ENCODE peak calls at places on chromosomes 4 and X, in five cellular contexts. One of them, this sample, is unnamed.

GRCh38 chrX:14591976-14592375 is 62.6 kb downstream of the GLRA2 start:
- DNase-seq in activated CD4-positive, alpha-beta T cell treated with anti-CD3 and anti-CD28 coated beads, Interleukin-2, amount 50 U/mL, for 4 hours: no peak
- DNase-seq in endothelial cell of umbilical vein: no peak
- DNase-seq in left ventricle myocardium inferior: no peak
- DNase-seq in kidney epithelial cell: no peak
- DNase-seq in this sample: no peak

GRCh38 chrX:47704736-47705135 is 45.8 kb upstream of the UXT start:
- DNase-seq in activated CD4-positive, alpha-beta T cell treated with anti-CD3 and anti-CD28 coated beads, Interleukin-2, amount 50 U/mL, for 4 hours: no peak
- DNase-seq in kidney epithelial cell: no peak
- DNase-seq in endothelial cell of umbilical vein: no peak
- DNase-seq in left ventricle myocardium inferior: no peak
- DNase-seq in this sample: no peak

GRCh38 chr4:110621839-110622751 is 782 bp downstream of the PITX2 start:
- DNase-seq in activated CD4-positive, alpha-beta T cell treated with anti-CD3 and anti-CD28 coated beads, Interleukin-2, amount 50 U/mL, for 4 hours: no peak
- DNase-seq in left ventricle myocardium inferior: no peak
- DNase-seq in kidney epithelial cell: no peak
- DNase-seq in endothelial cell of umbilical vein: no peak
- DNase-seq in this sample: no peak

GRCh38 chrX:1584237-1585011 is 7.0 kb upstream of the AKAP17A start:
- DNase-seq in kidney epithelial cell: no peak
- DNase-seq in activated CD4-positive, alpha-beta T cell treated with anti-CD3 and anti-CD28 coated beads, Interleukin-2, amount 50 U/mL, for 4 hours: no peak
- DNase-seq in endothelial cell of umbilical vein: no peak
- DNase-seq in left ventricle myocardium inferior: no peak
- DNase-seq in this sample: no peak

GRCh38 chr4:66930216-66930615 is 615.1 kb downstream of the CENPC start:
- DNase-seq in activated CD4-positive, alpha-beta T cell treated with anti-CD3 and anti-CD28 coated beads, Interleukin-2, amount 50 U/mL, for 4 hours: no peak
- DNase-seq in left ventricle myocardium inferior: no peak
- DNase-seq in kidney epithelial cell: no peak
- DNase-seq in endothelial cell of umbilical vein: no peak
- DNase-seq in this sample: no peak

GRCh38 chr4:40886931-40887330 is 137.2 kb downstream of the NSUN7 start:
- DNase-seq in kidney epithelial cell: no peak
- DNase-seq in activated CD4-positive, alpha-beta T cell treated with anti-CD3 and anti-CD28 coated beads, Interleukin-2, amount 50 U/mL, for 4 hours: no peak
- DNase-seq in endothelial cell of umbilical vein: no peak
- DNase-seq in left ventricle myocardium inferior: no peak
- DNase-seq in this sample: no peak

GRCh38 chr4:107278791-107279481 is 242.8 kb upstream of the DKK2 start:
- DNase-seq in left ventricle myocardium inferior: no peak
- DNase-seq in activated CD4-positive, alpha-beta T cell treated with anti-CD3 and anti-CD28 coated beads, Interleukin-2, amount 50 U/mL, for 4 hours: no peak
- DNase-seq in endothelial cell of umbilical vein: no peak
- DNase-seq in kidney epithelial cell: no peak
- DNase-seq in this sample: no peak

GRCh38 chr4:79198886-79199591 is 126.8 kb downstream of the NAA11 start:
- DNase-seq in activated CD4-positive, alpha-beta T cell treated with anti-CD3 and anti-CD28 coated beads, Interleukin-2, amount 50 U/mL, for 4 hours: no peak
- DNase-seq in kidney epithelial cell: no peak
- DNase-seq in endothelial cell of umbilical vein: no peak
- DNase-seq in left ventricle myocardium inferior: no peak
- DNase-seq in this sample: no peak

GRCh38 chrX:110089656-110090404 is 86.9 kb downstream of the TMEM164 start:
- DNase-seq in endothelial cell of umbilical vein: no peak
- DNase-seq in kidney epithelial cell: no peak
- DNase-seq in left ventricle myocardium inferior: no peak
- DNase-seq in activated CD4-positive, alpha-beta T cell treated with anti-CD3 and anti-CD28 coated beads, Interleukin-2, amount 50 U/mL, for 4 hours: no peak
- DNase-seq in this sample: no peak

GRCh38 chr4:13543091-13543581 is 1.2 kb downstream of the NKX3-2 start:
- DNase-seq in left ventricle myocardium inferior: no peak
- DNase-seq in activated CD4-positive, alpha-beta T cell treated with anti-CD3 and anti-CD28 coated beads, Interleukin-2, amount 50 U/mL, for 4 hours: no peak
- DNase-seq in endothelial cell of umbilical vein: no peak
- DNase-seq in kidney epithelial cell: no peak
- DNase-seq in this sample: no peak

This sample was measured in right lobe of liver.